ENCODE peak calls at places on chromosomes 11 and 22, in five cellular contexts. One of them, this sample, is unnamed.

GRCh38 chr11:2955896-2956476 is 26.8 kb upstream of the PHLDA2 start:
- DNase-seq in CD8-positive, alpha-beta T cell: no peak
- DNase-seq in activated CD4-positive, alpha-beta T cell treated with anti-CD3 and anti-CD28 coated beads for 4 hours: no peak
- DNase-seq in heart right ventricle: no peak
- DNase-seq in fibroblast of villous mesenchyme: peak
- DNase-seq in this sample: no peak

GRCh38 chr11:121328967-121329653 is 36.5 kb downstream of the SC5D start:
- DNase-seq in fibroblast of villous mesenchyme: no peak
- DNase-seq in CD8-positive, alpha-beta T cell: no peak
- DNase-seq in activated CD4-positive, alpha-beta T cell treated with anti-CD3 and anti-CD28 coated beads for 4 hours: peak
- DNase-seq in heart right ventricle: no peak
- DNase-seq in this sample: no peak

GRCh38 chr11:101586965-101587364 is 3.2 kb upstream of the TRPC6 start:
- DNase-seq in activated CD4-positive, alpha-beta T cell treated with anti-CD3 and anti-CD28 coated beads for 4 hours: no peak
- DNase-seq in CD8-positive, alpha-beta T cell: no peak
- DNase-seq in fibroblast of villous mesenchyme: no peak
- DNase-seq in heart right ventricle: no peak
- DNase-seq in this sample: no peak

GRCh38 chr11:35812850-35813249 is 131.0 kb upstream of the LDLRAD3 start:
- DNase-seq in CD8-positive, alpha-beta T cell: no peak
- DNase-seq in fibroblast of villous mesenchyme: peak
- DNase-seq in heart right ventricle: peak
- DNase-seq in activated CD4-positive, alpha-beta T cell treated with anti-CD3 and anti-CD28 coated beads for 4 hours: no peak
- DNase-seq in this sample: no peak

GRCh38 chr11:123696183-123696582 is 41.8 kb upstream of the SCN3B start:
- DNase-seq in heart right ventricle: no peak
- DNase-seq in fibroblast of villous mesenchyme: no peak
- DNase-seq in activated CD4-positive, alpha-beta T cell treated with anti-CD3 and anti-CD28 coated beads for 4 hours: no peak
- DNase-seq in CD8-positive, alpha-beta T cell: no peak
- DNase-seq in this sample: no peak

GRCh38 chr22:49527611-49528419 is 299.9 kb downstream of the BRD1 start:
- DNase-seq in activated CD4-positive, alpha-beta T cell treated with anti-CD3 and anti-CD28 coated beads for 4 hours: no peak
- DNase-seq in CD8-positive, alpha-beta T cell: no peak
- DNase-seq in heart right ventricle: no peak
- DNase-seq in fibroblast of villous mesenchyme: no peak
- DNase-seq in this sample: no peak

GRCh38 chr11:64053699-64054098 is 18.0 kb downstream of the FLRT1 start:
- DNase-seq in CD8-positive, alpha-beta T cell: no peak
- DNase-seq in fibroblast of villous mesenchyme: no peak
- DNase-seq in heart right ventricle: no peak
- DNase-seq in activated CD4-positive, alpha-beta T cell treated with anti-CD3 and anti-CD28 coated beads for 4 hours: no peak
- DNase-seq in this sample: no peak

GRCh38 chr11:12704049-12704448 is 29.8 kb downstream of the TEAD1 start:
- DNase-seq in fibroblast of villous mesenchyme: peak
- DNase-seq in CD8-positive, alpha-beta T cell: no peak
- DNase-seq in activated CD4-positive, alpha-beta T cell treated with anti-CD3 and anti-CD28 coated beads for 4 hours: no peak
- DNase-seq in heart right ventricle: no peak
- DNase-seq in this sample: no peak

GRCh38 chr22:36397081-36397766 is 9.5 kb upstream of the MYH9 start:
- DNase-seq in activated CD4-positive, alpha-beta T cell treated with anti-CD3 and anti-CD28 coated beads for 4 hours: no peak
- DNase-seq in fibroblast of villous mesenchyme: peak
- DNase-seq in heart right ventricle: no peak
- DNase-seq in CD8-positive, alpha-beta T cell: no peak
- DNase-seq in this sample: no peak

GRCh38 chr22:43637861-43638260 is 174.2 kb downstream of the EFCAB6 start:
- DNase-seq in heart right ventricle: no peak
- DNase-seq in activated CD4-positive, alpha-beta T cell treated with anti-CD3 and anti-CD28 coated beads for 4 hours: no peak
- DNase-seq in CD8-positive, alpha-beta T cell: no peak
- DNase-seq in fibroblast of villous mesenchyme: no peak
- DNase-seq in this sample: no peak

GRCh38 chr11:2211113-2211971 is 39.7 kb upstream of the TH start:
- DNase-seq in CD8-positive, alpha-beta T cell: no peak
- DNase-seq in activated CD4-positive, alpha-beta T cell treated with anti-CD3 and anti-CD28 coated beads for 4 hours: no peak
- DNase-seq in fibroblast of villous mesenchyme: no peak
- DNase-seq in heart right ventricle: peak
- DNase-seq in this sample: no peak

GRCh38 chr11:34707462-34707840 is 86.6 kb downstream of the EHF start:
- DNase-seq in heart right ventricle: no peak
- DNase-seq in fibroblast of villous mesenchyme: no peak
- DNase-seq in CD8-positive, alpha-beta T cell: no peak
- DNase-seq in activated CD4-positive, alpha-beta T cell treated with anti-CD3 and anti-CD28 coated beads for 4 hours: no peak
- DNase-seq in this sample: no peak

GRCh38 chr11:67687986-67688385 is 13.6 kb upstream of the ALDH3B2 start:
- DNase-seq in CD8-positive, alpha-beta T cell: no peak
- DNase-seq in activated CD4-positive, alpha-beta T cell treated with anti-CD3 and anti-CD28 coated beads for 4 hours: no peak
- DNase-seq in heart right ventricle: no peak
- DNase-seq in fibroblast of villous mesenchyme: no peak
- DNase-seq in this sample: no peak

GRCh38 chr11:1826552-1827094 is 8.2 kb upstream of the SYT8 start:
- DNase-seq in fibroblast of villous mesenchyme: peak
- DNase-seq in activated CD4-positive, alpha-beta T cell treated with anti-CD3 and anti-CD28 coated beads for 4 hours: no peak
- DNase-seq in heart right ventricle: no peak
- DNase-seq in CD8-positive, alpha-beta T cell: no peak
- DNase-seq in this sample: no peak

GRCh38 chr11:85934599-85935169 is 79.5 kb downstream of the CCDC83 start:
- DNase-seq in activated CD4-positive, alpha-beta T cell treated with anti-CD3 and anti-CD28 coated beads for 4 hours: no peak
- DNase-seq in heart right ventricle: no peak
- DNase-seq in CD8-positive, alpha-beta T cell: no peak
- DNase-seq in fibroblast of villous mesenchyme: no peak
- DNase-seq in this sample: no peak

GRCh38 chr22:33793464-33793863 is 126.8 kb downstream of the LARGE1 start:
- DNase-seq in activated CD4-positive, alpha-beta T cell treated with anti-CD3 and anti-CD28 coated beads for 4 hours: no peak
- DNase-seq in heart right ventricle: no peak
- DNase-seq in fibroblast of villous mesenchyme: no peak
- DNase-seq in CD8-positive, alpha-beta T cell: no peak
- DNase-seq in this sample: no peak

GRCh38 chr22:37167981-37168647 is 18.4 kb upstream of the IL2RB start:
- DNase-seq in heart right ventricle: no peak
- DNase-seq in fibroblast of villous mesenchyme: no peak
- DNase-seq in CD8-positive, alpha-beta T cell: no peak
- DNase-seq in activated CD4-positive, alpha-beta T cell treated with anti-CD3 and anti-CD28 coated beads for 4 hours: no peak
- DNase-seq in this sample: no peak